ENCODE peak calls at places on chromosomes 13 and 19, in nine cellular contexts. V is ovary; A is left lung; B is iPS DF 6.9; G is uterus; Z is effector memory CD4-positive, alpha-beta T cell; D is A549; E is Caco-2; N is fibroblast of lung. F is an unnamed sample.

GRCh38 chr13:102693250-102693649 is 1.6 kb downstream of the METTL21C start:
- DNase-seq in V (no peak), A (no peak), B (no peak), G (no peak), Z (no peak), D (no peak), E (no peak), N (no peak), F (no peak)

GRCh38 chr19:11421607-11422098 is 2.5 kb upstream of the RGL3 start:
- DNase-seq in V (no peak), A (peak; percentile 88), B (no peak), G (no peak), Z (no peak), D (peak; percentile 6), E (no peak), N (no peak), F (no peak)

GRCh38 chr19:5349041-5349440 is 8.4 kb upstream of the PTPRS start:
- DNase-seq in V (no peak), A (no peak), B (no peak), G (no peak), Z (no peak), D (peak; percentile 33), E (no peak), N (no peak), F (no peak)

GRCh38 chr19:28294395-28294794 is 918.6 kb downstream of the UQCRFS1 start:
- DNase-seq in V (no peak), A (no peak), B (no peak), G (no peak), Z (no peak), D (no peak), E (no peak), N (no peak), F (no peak)

GRCh38 chr13:100356889-100357288 is 231.7 kb downstream of the GGACT start:
- DNase-seq in V (no peak), A (no peak), B (no peak), G (no peak), Z (no peak), D (no peak), E (no peak), N (peak; percentile 78), F (no peak)

GRCh38 chr19:36101550-36102327 is 9.2 kb upstream of the OVOL3 start:
- DNase-seq in V (no peak), A (no peak), B (no peak), G (no peak), Z (no peak), D (no peak), E (no peak), N (no peak), F (no peak)

GRCh38 chr19:36136975-36137686 is 2.7 kb upstream of the CAPNS1 start:
- DNase-seq in V (no peak), A (peak; percentile 82), B (no peak), G (no peak), Z (no peak), D (peak; percentile 95), E (no peak), N (peak; percentile 63), F (peak; percentile 34)

GRCh38 chr19:16470911-16471811 is 609 bp downstream of the EPS15L1 start:
- DNase-seq in V (peak; percentile 28), A (no peak), B (no peak), G (no peak), Z (no peak), D (no peak), E (no peak), N (peak; percentile 49), F (peak; percentile 20)

GRCh38 chr19:14835011-14835410 is at the start of the genes OR7A5 and OR7C1:
- DNase-seq in V (no peak), A (no peak), B (peak; percentile 5), G (no peak), Z (no peak), D (no peak), E (no peak), N (peak; percentile 2), F (peak; percentile 44)

GRCh38 chr19:9251236-9251635 is 506 bp downstream of the OR7E24 start:
- DNase-seq in V (no peak), A (no peak), B (no peak), G (no peak), Z (no peak), D (no peak), E (no peak), N (no peak), F (no peak)

GRCh38 chr19:47499863-47500830 is 14.7 kb downstream of the NAPA start:
- DNase-seq in V (no peak), A (peak; percentile 57), B (no peak), G (no peak), Z (no peak), D (no peak), E (no peak), N (no peak), F (no peak)

GRCh38 chr19:15631817-15632216 is 8.9 kb upstream of the CYP4F3 start:
- DNase-seq in V (no peak), A (no peak), B (no peak), G (no peak), Z (no peak), D (no peak), E (no peak), N (no peak), F (peak; percentile 52)

GRCh38 chr19:29798783-29799182 is 13.0 kb upstream of the CCNE1 start:
- DNase-seq in V (no peak), A (no peak), B (no peak), G (no peak), Z (no peak), D (no peak), E (no peak), N (peak; percentile 8), F (no peak)

GRCh38 chr13:98514268-98514667 is 62.6 kb downstream of the STK24 start:
- DNase-seq in V (no peak), A (no peak), B (no peak), G (no peak), Z (no peak), D (no peak), E (no peak), N (no peak), F (no peak)

GRCh38 chr13:98520674-98521449 is 56.0 kb downstream of the STK24 start:
- DNase-seq in V (no peak), A (no peak), B (no peak), G (no peak), Z (no peak), D (no peak), E (no peak), N (no peak), F (peak; percentile 35)

GRCh38 chr13:98519976-98520375 is 56.9 kb downstream of the STK24 start:
- DNase-seq in V (no peak), A (no peak), B (no peak), G (no peak), Z (no peak), D (no peak), E (no peak), N (no peak), F (peak; percentile 75)

GRCh38 chr13:98515804-98516465 is 61.0 kb downstream of the STK24 start:
- DNase-seq in V (no peak), A (no peak), B (no peak), G (no peak), Z (no peak), D (no peak), E (no peak), N (no peak), F (no peak)

GRCh38 chr13:98517576-98518310 is 59.2 kb downstream of the STK24 start:
- DNase-seq in V (no peak), A (no peak), B (no peak), G (no peak), Z (peak; percentile 50), D (no peak), E (no peak), N (no peak), F (no peak)
- H3K4me1 ChIP-seq in V (peaks cover 16% of the 10 kb centered on the region), A (peaks cover 2% of the 10 kb centered on the region), B (peaks cover 3% of the 10 kb centered on the region), G (peaks cover 1% of the 10 kb centered on the region), Z (peaks cover 47% of the 10 kb centered on the region), D (peaks cover 9% of the 10 kb centered on the region), E (no peaks in the 10 kb centered on the region), N (peaks cover 5% of the 10 kb centered on the region), F (peaks cover 14% of the 10 kb centered on the region)

DNA sequence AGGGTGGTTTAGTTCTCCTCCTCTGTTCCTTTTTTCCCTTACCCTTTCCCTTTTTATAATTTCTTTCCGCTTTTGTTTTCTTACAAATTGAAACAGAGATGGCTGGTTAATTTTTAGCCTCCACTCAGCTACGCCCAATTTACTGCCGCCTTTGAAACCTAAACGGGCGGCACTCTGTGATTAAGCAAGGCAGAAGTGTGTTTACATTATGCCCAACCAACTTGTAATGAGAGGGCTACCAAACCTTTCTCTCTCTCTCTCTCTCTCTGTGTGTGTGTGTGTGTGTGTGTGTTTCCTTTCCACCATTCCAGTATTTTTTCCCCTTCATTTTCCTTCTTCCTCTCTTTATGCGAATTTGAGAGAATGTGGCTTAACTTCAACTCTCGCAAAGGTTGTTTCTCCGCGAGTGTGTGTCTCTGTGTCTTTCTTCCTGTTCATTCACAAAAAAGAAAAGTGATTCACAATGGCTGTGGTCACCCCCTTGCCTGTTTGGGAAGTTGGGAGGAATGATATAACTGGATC is 31.3 kb downstream of the NFIX start:
- DNase-seq in V (no peak), A (no peak), B (no peak), G (no peak), Z (no peak), D (peak; percentile 39), E (no peak), N (peak; percentile 79), F (peak; percentile 54)
- H3K4me1 ChIP-seq in V (peaks cover 32% of the 10 kb centered on the region), A (peaks cover 34% of the 10 kb centered on the region), B (peaks cover 7% of the 10 kb centered on the region), G (peaks cover 3% of the 10 kb centered on the region), Z (peaks cover 11% of the 10 kb centered on the region), D (peaks cover 19% of the 10 kb centered on the region), E (peaks cover 6% of the 10 kb centered on the region), N (peaks cover 18% of the 10 kb centered on the region), F (peaks cover 49% of the 10 kb centered on the region)

GRCh38 chr19:57359300-57359699 is 4.1 kb upstream of the TRAPPC2B start:
- DNase-seq in V (no peak), A (no peak), B (no peak), G (no peak), Z (no peak), D (no peak), E (no peak), N (no peak), F (no peak)

GRCh38 chr19:57357406-57357805 is 5.9 kb upstream of the TRAPPC2B start:
- DNase-seq in V (no peak), A (no peak), B (no peak), G (no peak), Z (no peak), D (no peak), E (no peak), N (no peak), F (no peak)

GRCh38 chr19:57350877-57351805 is at the start of gene ZNF304:
- DNase-seq in V (peak; percentile 89), A (peak; percentile 95), B (peak; percentile 95), G (peak; percentile 88), Z (peak; percentile 70), D (peak; percentile 94), E (no peak), N (peak; percentile 95), F (peak; percentile 96)

GRCh38 chr19:57351867-57352266 is 796 bp downstream of the ZNF304 start:
- DNase-seq in V (no peak), A (no peak), B (no peak), G (no peak), Z (no peak), D (no peak), E (no peak), N (no peak), F (no peak)

GRCh38 chr19:57355916-57356315 is 4.8 kb downstream of the ZNF304 start:
- DNase-seq in V (no peak), A (no peak), B (no peak), G (no peak), Z (no peak), D (no peak), E (no peak), N (no peak), F (no peak)
- H3K4me1 ChIP-seq in V (peaks cover 5% of the 10 kb centered on the region), A (peaks cover 6% of the 10 kb centered on the region), B (no peaks in the 10 kb centered on the region), G (no peaks in the 10 kb centered on the region), Z (peaks cover 10% of the 10 kb centered on the region), D (no peaks in the 10 kb centered on the region), E (no peaks in the 10 kb centered on the region), N (no peaks in the 10 kb centered on the region), F (no peaks in the 10 kb centered on the region)

GRCh38 chr13:114096811-114097503 is 35.5 kb downstream of the RASA3 start:
- DNase-seq in V (peak; percentile 12), A (no peak), B (no peak), G (no peak), Z (no peak), D (no peak), E (peak; percentile 26), N (no peak), F (peak; percentile 55)
- H3K4me1 ChIP-seq in V (no peaks in the 10 kb centered on the region), A (no peaks in the 10 kb centered on the region), B (no peaks in the 10 kb centered on the region), G (no peaks in the 10 kb centered on the region), Z (peaks cover 37% of the 10 kb centered on the region), D (peaks cover 12% of the 10 kb centered on the region), E (no peaks in the 10 kb centered on the region), N (peaks cover 21% of the 10 kb centered on the region), F (peaks cover 20% of the 10 kb centered on the region)